ENCODE peak calls at places on chromosomes 12 and 14, in seven cellular contexts. V, I, D, L, Q, X and C are unnamed samples.

GRCh38 chr12:3303410-3304136 is 187.4 kb upstream of the PRMT8 start:
- DNase-seq in V (peak), X (no peak), L (no peak), Q (no peak), I (no peak), D (no peak), C (peak)

GRCh38 chr12:124916370-124917134 is 2.1 kb upstream of the UBC start:
- DNase-seq in X (peak), L (no peak), Q (no peak), V (no peak), I (peak), D (peak), C (no peak)

GRCh38 chr12:39368096-39368495 is 74.8 kb downstream of the KIF21A start:
- DNase-seq in Q (no peak), I (peak), L (no peak), D (no peak), X (no peak), V (no peak), C (no peak)

GRCh38 chr14:44154889-44155288 is 352.2 kb downstream of the FSCB start:
- DNase-seq in V (no peak), D (no peak), L (no peak), X (no peak), I (no peak), Q (no peak), C (no peak)

GRCh38 chr12:132285311-132285741 is 44.1 kb downstream of the GALNT9 start:
- DNase-seq in V (no peak), I (no peak), D (no peak), Q (no peak), L (no peak), X (no peak), C (no peak)

GRCh38 chr14:95057147-95057546 is 100.2 kb downstream of the DICER1 start:
- DNase-seq in L (no peak), Q (no peak), D (no peak), V (no peak), X (no peak), I (no peak), C (no peak)

GRCh38 chr14:101227611-101228594 is 324.4 kb upstream of the RTL1 start:
- DNase-seq in Q (no peak), L (no peak), I (no peak), V (no peak), D (no peak), X (no peak), C (no peak)

GRCh38 chr12:117076410-117077372 is 22.5 kb downstream of the TESC start:
- DNase-seq in I (no peak), Q (no peak), D (no peak), V (no peak), X (no peak), L (no peak), C (no peak)

GRCh38 chr14:75427482-75428229 is at the start of gene JDP2:
- DNase-seq in V (peak), L (no peak), Q (no peak), D (peak), I (peak), X (peak), C (peak)

GRCh38 chr12:25977047-25977446 is 18.6 kb downstream of the RASSF8 start:
- DNase-seq in Q (no peak), D (no peak), V (no peak), L (no peak), I (no peak), X (no peak), C (no peak)

GRCh38 chr12:83471341-83471740 is 784.6 kb downstream of the TMTC2 start:
- DNase-seq in D (no peak), Q (no peak), X (no peak), I (no peak), L (no peak), V (no peak), C (no peak)

GRCh38 chr12:5248230-5248629 is 183.7 kb upstream of the NTF3 start:
- DNase-seq in X (no peak), I (no peak), V (no peak), L (no peak), D (no peak), Q (no peak), C (no peak)

GRCh38 chr12:114628199-114628598 is 55.8 kb downstream of the TBX3 start:
- DNase-seq in X (no peak), Q (no peak), I (peak), L (no peak), D (no peak), V (no peak), C (no peak)

GRCh38 chr12:111773801-111774551 is 7.2 kb downstream of the ALDH2 start:
- DNase-seq in I (peak), X (no peak), L (no peak), V (no peak), D (no peak), Q (no peak), C (no peak)

GRCh38 chr14:97580923-97581495 is 783.8 kb downstream of the VRK1 start:
- DNase-seq in V (no peak), Q (no peak), D (no peak), X (no peak), I (no peak), L (no peak), C (peak)

DNA sequence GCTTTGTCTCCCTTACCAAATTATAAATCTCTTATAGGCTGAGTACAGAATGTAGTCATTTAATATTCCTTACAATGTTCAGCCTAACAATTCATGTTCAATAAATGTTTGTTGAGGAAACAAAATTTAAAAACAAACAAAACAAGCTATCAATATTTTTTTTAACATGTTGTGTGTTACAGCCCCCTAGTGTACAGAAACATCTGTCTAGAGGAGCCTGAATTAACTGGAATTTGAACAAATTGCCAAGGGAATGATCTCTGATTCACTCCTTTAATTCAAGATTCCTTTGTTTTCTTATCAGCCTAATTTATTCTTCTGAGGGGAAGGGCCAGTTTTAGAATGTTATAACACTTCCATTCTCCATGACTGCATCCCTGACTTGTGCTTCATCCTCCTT is 127.1 kb downstream of the CMAS start:
- DNase-seq in Q (no peak), X (no peak), L (no peak), V (no peak), I (no peak), D (no peak), C (no peak)
- TF ChIP-seq CTCF in Q (no peak), X (peak), L (no peak), V (no peak), I (no peak), D (no peak), C (no peak)

GRCh38 chr14:21711360-21711961 is 37.8 kb upstream of the OR4E1 start:
- DNase-seq in I (peak), D (peak), L (no peak), X (peak), V (peak), Q (no peak), C (no peak)
- TF ChIP-seq MAX in I (no peak), D (no peak), L (no peak), X (no peak), V (no peak), Q (no peak), C (no peak)

DNA sequence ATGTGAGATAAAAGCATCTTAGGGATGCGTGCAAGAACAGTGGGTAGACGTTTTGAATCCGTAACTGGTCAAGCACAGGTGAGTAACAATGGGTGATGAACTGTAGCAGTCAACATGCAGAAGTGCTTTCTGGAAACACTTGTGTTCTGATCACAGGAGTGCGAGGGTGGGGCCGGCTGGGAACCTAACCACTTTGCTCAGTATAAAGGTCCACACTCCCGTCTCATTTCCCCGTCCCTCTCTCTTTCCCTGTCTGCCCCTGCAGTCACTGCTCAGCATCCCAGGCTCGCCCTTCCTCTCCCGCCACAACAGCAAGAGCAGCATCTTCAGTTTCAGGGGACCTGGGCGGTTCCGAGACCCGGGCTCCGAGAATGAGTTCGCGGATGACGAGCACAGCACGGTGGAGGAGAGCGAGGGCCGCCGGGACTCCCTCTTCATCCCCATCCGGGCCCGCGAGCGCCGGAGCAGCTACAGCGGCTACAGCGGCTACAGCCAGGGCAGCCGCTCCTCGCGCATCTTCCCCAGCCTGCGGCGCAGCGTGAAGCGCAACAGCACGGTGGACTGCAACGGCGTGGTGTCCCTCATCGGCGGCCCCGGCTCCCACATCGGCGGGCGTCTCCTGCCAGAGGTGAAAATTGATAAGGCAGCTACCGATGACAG is 127.1 kb downstream of the FIGNL2 start:
- DNase-seq in V (peak), Q (peak), I (no peak), L (no peak), X (no peak), D (no peak), C (peak)
- TF ChIP-seq CTCF in V (no peak), Q (peak), I (no peak), L (no peak), X (no peak), D (no peak), C (no peak)

GRCh38 chr12:16389594-16389993 is 42.1 kb downstream of the MGST1 start:
- DNase-seq in Q (no peak), I (no peak), L (no peak), V (no peak), D (no peak), X (no peak), C (no peak)
- TF ChIP-seq MAX in Q (no peak), I (no peak), L (no peak), V (no peak), D (no peak), X (no peak), C (no peak)

GRCh38 chr14:73441286-73441685 is 17.1 kb downstream of the NUMB start:
- DNase-seq in V (no peak), Q (no peak), I (no peak), X (no peak), D (no peak), L (no peak), C (no peak)

GRCh38 chr14:73438993-73439392 is 19.4 kb downstream of the NUMB start:
- DNase-seq in X (no peak), Q (no peak), V (no peak), L (no peak), I (no peak), D (peak), C (no peak)

DNA sequence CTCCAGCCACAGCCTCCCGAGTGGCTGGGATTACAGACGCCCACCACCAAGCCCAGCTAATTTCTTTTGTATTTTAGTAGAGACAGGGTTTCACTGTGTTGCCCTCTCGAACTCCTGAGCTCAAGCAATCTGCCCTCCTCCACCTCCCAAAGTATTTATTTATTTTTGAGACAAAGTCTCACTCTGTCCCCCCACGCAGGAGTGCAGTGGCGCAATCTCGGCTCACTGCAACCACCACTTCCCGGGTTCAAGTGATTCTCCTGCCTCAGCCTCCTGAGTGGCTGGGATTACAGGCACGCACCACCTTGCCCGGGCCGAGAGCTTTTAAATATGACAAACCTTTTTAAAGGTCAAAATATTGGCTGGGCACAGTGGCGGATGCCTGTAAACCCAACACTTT is 14.6 kb downstream of the NUMB start:
- DNase-seq in V (no peak), L (no peak), D (no peak), I (no peak), X (no peak), Q (no peak), C (no peak)
- TF ChIP-seq CTCF in V (no peak), L (no peak), D (no peak), I (no peak), X (no peak), Q (no peak), C (no peak)

GRCh38 chr14:73576391-73576790 is 7.4 kb downstream of the ACOT2 start:
- DNase-seq in Q (no peak), D (no peak), V (no peak), L (no peak), X (no peak), I (peak), C (no peak)
- TF ChIP-seq MAX in Q (no peak), D (no peak), V (no peak), L (no peak), X (no peak), I (no peak), C (no peak)

GRCh38 chr12:37541356-37541755 is 775.2 kb upstream of the ALG10B start:
- DNase-seq in Q (no peak), X (no peak), I (no peak), V (no peak), D (no peak), L (no peak), C (no peak)
- TF ChIP-seq CTCF in Q (no peak), X (no peak), I (no peak), V (no peak), D (no peak), L (no peak), C (no peak)

GRCh38 chr14:91298576-91298975 is 54.1 kb upstream of the GPR68 start:
- DNase-seq in V (no peak), D (peak), L (no peak), Q (no peak), I (no peak), X (no peak), C (no peak)
- TF ChIP-seq MAX in V (no peak), D (no peak), L (no peak), Q (no peak), I (no peak), X (no peak), C (no peak)

GRCh38 chr12:88141425-88141773 is 489 bp downstream of the CEP290 start:
- DNase-seq in D (no peak), V (no peak), Q (no peak), I (no peak), X (no peak), L (no peak), C (no peak)
- TF ChIP-seq CTCF in D (no peak), V (no peak), Q (no peak), I (no peak), X (no peak), L (no peak), C (no peak)

GRCh38 chr14:88463318-88463717 is 77.9 kb downstream of the SPATA7 start:
- DNase-seq in Q (no peak), L (no peak), V (no peak), D (peak), X (peak), I (peak), C (no peak)
- TF ChIP-seq MAX in Q (no peak), L (no peak), V (no peak), D (no peak), X (no peak), I (no peak), C (no peak)